ENCODE peak calls at places on chromosome 15, in five cellular contexts. One of them, this sample, is unnamed.

GRCh38 chr15:68055224-68055705 is 1.1 kb downstream of the PIAS1 start:
- DNase-seq in activated CD8-positive, alpha-beta T cell treated with anti-CD3 and anti-CD28 coated beads, Interleukin-2, amount 10 ng/mL, durations not matched to agents 7 days and 5 days: peak
- DNase-seq in effector CD4-positive, alpha-beta T cell: peak
- DNase-seq in psoas muscle: no peak
- DNase-seq in NCI-H1417: peak
- DNase-seq in this sample: peak

GRCh38 chr15:82294061-82294690 is 31.6 kb downstream of the SAXO2 start:
- DNase-seq in effector CD4-positive, alpha-beta T cell: no peak
- DNase-seq in psoas muscle: no peak
- DNase-seq in NCI-H1417: no peak
- DNase-seq in activated CD8-positive, alpha-beta T cell treated with anti-CD3 and anti-CD28 coated beads, Interleukin-2, amount 10 ng/mL, durations not matched to agents 7 days and 5 days: no peak
- DNase-seq in this sample: no peak

GRCh38 chr15:64894395-64895056 is 17.2 kb upstream of the ANKDD1A start:
- DNase-seq in activated CD8-positive, alpha-beta T cell treated with anti-CD3 and anti-CD28 coated beads, Interleukin-2, amount 10 ng/mL, durations not matched to agents 7 days and 5 days: peak
- DNase-seq in effector CD4-positive, alpha-beta T cell: peak
- DNase-seq in psoas muscle: peak
- DNase-seq in NCI-H1417: no peak
- DNase-seq in this sample: peak

GRCh38 chr15:67685008-67685599 is 140.2 kb upstream of the SKOR1 start:
- DNase-seq in effector CD4-positive, alpha-beta T cell: no peak
- DNase-seq in psoas muscle: no peak
- DNase-seq in activated CD8-positive, alpha-beta T cell treated with anti-CD3 and anti-CD28 coated beads, Interleukin-2, amount 10 ng/mL, durations not matched to agents 7 days and 5 days: no peak
- DNase-seq in NCI-H1417: peak
- DNase-seq in this sample: no peak

GRCh38 chr15:39077998-39078397 is 502.9 kb upstream of the THBS1 start:
- DNase-seq in activated CD8-positive, alpha-beta T cell treated with anti-CD3 and anti-CD28 coated beads, Interleukin-2, amount 10 ng/mL, durations not matched to agents 7 days and 5 days: no peak
- DNase-seq in NCI-H1417: no peak
- DNase-seq in effector CD4-positive, alpha-beta T cell: no peak
- DNase-seq in psoas muscle: no peak
- DNase-seq in this sample: no peak

GRCh38 chr15:83206971-83207621 is 527 bp downstream of the HDGFL3 start:
- DNase-seq in effector CD4-positive, alpha-beta T cell: no peak
- DNase-seq in activated CD8-positive, alpha-beta T cell treated with anti-CD3 and anti-CD28 coated beads, Interleukin-2, amount 10 ng/mL, durations not matched to agents 7 days and 5 days: no peak
- DNase-seq in psoas muscle: peak
- DNase-seq in NCI-H1417: peak
- DNase-seq in this sample: no peak

GRCh38 chr15:20642054-20642767 is 100.6 kb upstream of the GOLGA6L6 start:
- DNase-seq in activated CD8-positive, alpha-beta T cell treated with anti-CD3 and anti-CD28 coated beads, Interleukin-2, amount 10 ng/mL, durations not matched to agents 7 days and 5 days: no peak
- DNase-seq in effector CD4-positive, alpha-beta T cell: no peak
- DNase-seq in psoas muscle: no peak
- DNase-seq in NCI-H1417: no peak
- DNase-seq in this sample: no peak

GRCh38 chr15:94182883-94183282 is 48.5 kb upstream of the MCTP2 start:
- DNase-seq in psoas muscle: no peak
- DNase-seq in NCI-H1417: no peak
- DNase-seq in effector CD4-positive, alpha-beta T cell: no peak
- DNase-seq in activated CD8-positive, alpha-beta T cell treated with anti-CD3 and anti-CD28 coated beads, Interleukin-2, amount 10 ng/mL, durations not matched to agents 7 days and 5 days: no peak
- DNase-seq in this sample: no peak

GRCh38 chr15:70411464-70411863 is 313.7 kb upstream of the TLE3 start:
- DNase-seq in effector CD4-positive, alpha-beta T cell: no peak
- DNase-seq in NCI-H1417: no peak
- DNase-seq in psoas muscle: no peak
- DNase-seq in activated CD8-positive, alpha-beta T cell treated with anti-CD3 and anti-CD28 coated beads, Interleukin-2, amount 10 ng/mL, durations not matched to agents 7 days and 5 days: no peak
- DNase-seq in this sample: no peak

GRCh38 chr15:43469867-43470266 is 23.1 kb downstream of the TP53BP1 start:
- DNase-seq in psoas muscle: no peak
- DNase-seq in activated CD8-positive, alpha-beta T cell treated with anti-CD3 and anti-CD28 coated beads, Interleukin-2, amount 10 ng/mL, durations not matched to agents 7 days and 5 days: no peak
- DNase-seq in effector CD4-positive, alpha-beta T cell: no peak
- DNase-seq in NCI-H1417: no peak
- DNase-seq in this sample: no peak

GRCh38 chr15:55737373-55737772 is 5.6 kb downstream of the PRTG start:
- DNase-seq in psoas muscle: no peak
- DNase-seq in activated CD8-positive, alpha-beta T cell treated with anti-CD3 and anti-CD28 coated beads, Interleukin-2, amount 10 ng/mL, durations not matched to agents 7 days and 5 days: no peak
- DNase-seq in NCI-H1417: no peak
- DNase-seq in effector CD4-positive, alpha-beta T cell: no peak
- DNase-seq in this sample: no peak

GRCh38 chr15:33031324-33031736 is 163.2 kb downstream of the FMN1 start:
- DNase-seq in activated CD8-positive, alpha-beta T cell treated with anti-CD3 and anti-CD28 coated beads, Interleukin-2, amount 10 ng/mL, durations not matched to agents 7 days and 5 days: no peak
- DNase-seq in NCI-H1417: peak
- DNase-seq in psoas muscle: no peak
- DNase-seq in effector CD4-positive, alpha-beta T cell: no peak
- DNase-seq in this sample: no peak

GRCh38 chr15:81189583-81190283 is 6.9 kb upstream of the IL16 start:
- DNase-seq in effector CD4-positive, alpha-beta T cell: no peak
- DNase-seq in NCI-H1417: no peak
- DNase-seq in activated CD8-positive, alpha-beta T cell treated with anti-CD3 and anti-CD28 coated beads, Interleukin-2, amount 10 ng/mL, durations not matched to agents 7 days and 5 days: no peak
- DNase-seq in psoas muscle: peak
- DNase-seq in this sample: no peak

GRCh38 chr15:51908312-51908711 is 63.3 kb downstream of the LEO1 start:
- DNase-seq in psoas muscle: no peak
- DNase-seq in NCI-H1417: no peak
- DNase-seq in activated CD8-positive, alpha-beta T cell treated with anti-CD3 and anti-CD28 coated beads, Interleukin-2, amount 10 ng/mL, durations not matched to agents 7 days and 5 days: no peak
- DNase-seq in effector CD4-positive, alpha-beta T cell: no peak
- DNase-seq in this sample: no peak

GRCh38 chr15:60389261-60390077 is 8.3 kb downstream of the ANXA2 start:
- DNase-seq in effector CD4-positive, alpha-beta T cell: peak
- DNase-seq in activated CD8-positive, alpha-beta T cell treated with anti-CD3 and anti-CD28 coated beads, Interleukin-2, amount 10 ng/mL, durations not matched to agents 7 days and 5 days: peak
- DNase-seq in NCI-H1417: no peak
- DNase-seq in psoas muscle: no peak
- DNase-seq in this sample: peak